ENCODE peak calls at places on chromosomes 7 and 10, in four cellular contexts. K, T, N and Y are unnamed samples. For H3K36me3, the result is how much of the 10 kb centered on the place peaks cover.

GRCh38 chr7:101859411-101860106 is 42.1 kb downstream of the CUX1 start:
- DNase-seq in K (no peak), T (no peak), N (no peak), Y (no peak)

GRCh38 chr10:128985036-128985435 is 482.0 kb upstream of the MGMT start:
- DNase-seq in K (no peak), T (no peak), N (no peak), Y (no peak)

GRCh38 chr7:104130726-104131125 is 77.1 kb downstream of the ORC5 start:
- DNase-seq in K (no peak), T (no peak), N (no peak), Y (no peak)

GRCh38 chr10:32207544-32207943 is 139.4 kb downstream of the EPC1 start:
- DNase-seq in K (peak), T (no peak), N (peak), Y (peak)

GRCh38 chr10:62463364-62463763 is 89.2 kb downstream of the ZNF365 start:
- DNase-seq in K (no peak), T (no peak), N (no peak), Y (no peak)

GRCh38 chr10:17386616-17387075 is 67.7 kb downstream of the ST8SIA6 start:
- DNase-seq in K (peak), T (no peak), N (no peak), Y (peak)

GRCh38 chr10:123356101-123356500 is 201.9 kb downstream of the BUB3 start:
- DNase-seq in K (no peak), T (no peak), N (no peak), Y (no peak)

GRCh38 chr7:33853361-33854062 is 51.8 kb upstream of the BMPER start:
- DNase-seq in K (no peak), T (no peak), N (no peak), Y (no peak)

GRCh38 chr7:35749548-35749947 is 51.3 kb upstream of the SEPTIN7 start:
- DNase-seq in K (no peak), T (no peak), N (no peak), Y (no peak)

GRCh38 chr7:40850017-40850416 is 715.2 kb downstream of the SUGCT start:
- DNase-seq in K (no peak), T (no peak), N (no peak), Y (no peak)

GRCh38 chr7:145016068-145016467 is 180.2 kb upstream of the TPK1 start:
- DNase-seq in K (no peak), T (no peak), N (no peak), Y (peak)

GRCh38 chr7:438361-438760 is 81.3 kb downstream of the PDGFA start:
- DNase-seq in K (no peak), T (no peak), N (no peak), Y (no peak)

GRCh38 chr10:118968482-118968881 is 61.0 kb upstream of the NANOS1 start:
- DNase-seq in K (no peak), T (no peak), N (no peak), Y (no peak)

GRCh38 chr7:24339575-24339974 is 55.6 kb downstream of the NPY start:
- DNase-seq in K (no peak), T (no peak), N (no peak), Y (no peak)

GRCh38 chr7:94584113-94584512 is 71.8 kb downstream of the SGCE start:
- DNase-seq in K (no peak), T (no peak), N (peak), Y (no peak)

GRCh38 chr7:157397751-157398691 is 61.2 kb downstream of the DNAJB6 start:
- DNase-seq in K (peak), T (no peak), N (peak), Y (peak)

GRCh38 chr7:8536431-8536830 is 103.0 kb downstream of the NXPH1 start:
- DNase-seq in K (no peak), T (no peak), N (no peak), Y (peak)

GRCh38 chr10:131666091-131666490 is 234.7 kb upstream of the PPP2R2D start:
- DNase-seq in K (no peak), T (no peak), N (no peak), Y (no peak)

GRCh38 chr10:3898821-3899220 is 113.8 kb upstream of the KLF6 start:
- DNase-seq in K (no peak), T (no peak), N (peak), Y (no peak)

GRCh38 chr7:6437251-6437650 is 10.5 kb downstream of the DAGLB start:
- DNase-seq in K (no peak), T (no peak), N (peak), Y (no peak)

GRCh38 chr10:71847418-71847817 is 3.6 kb downstream of the PSAP start:
- DNase-seq in K (no peak), T (no peak), N (no peak), Y (no peak)

GRCh38 chr10:88702848-88703597 is 3.0 kb upstream of the LIPK start:
- DNase-seq in K (no peak), T (no peak), N (peak), Y (peak)
- TF ChIP-seq JUNB in K (no peak), T (no peak), N (no peak), Y (no peak)

GRCh38 chr7:140036224-140036651 is 26.5 kb downstream of the PARP12 start:
- DNase-seq in K (no peak), T (peak), N (no peak), Y (no peak)
- H3K36me3 ChIP-seq in K (under half), T (under half), N (under half), Y (under half)

DNA sequence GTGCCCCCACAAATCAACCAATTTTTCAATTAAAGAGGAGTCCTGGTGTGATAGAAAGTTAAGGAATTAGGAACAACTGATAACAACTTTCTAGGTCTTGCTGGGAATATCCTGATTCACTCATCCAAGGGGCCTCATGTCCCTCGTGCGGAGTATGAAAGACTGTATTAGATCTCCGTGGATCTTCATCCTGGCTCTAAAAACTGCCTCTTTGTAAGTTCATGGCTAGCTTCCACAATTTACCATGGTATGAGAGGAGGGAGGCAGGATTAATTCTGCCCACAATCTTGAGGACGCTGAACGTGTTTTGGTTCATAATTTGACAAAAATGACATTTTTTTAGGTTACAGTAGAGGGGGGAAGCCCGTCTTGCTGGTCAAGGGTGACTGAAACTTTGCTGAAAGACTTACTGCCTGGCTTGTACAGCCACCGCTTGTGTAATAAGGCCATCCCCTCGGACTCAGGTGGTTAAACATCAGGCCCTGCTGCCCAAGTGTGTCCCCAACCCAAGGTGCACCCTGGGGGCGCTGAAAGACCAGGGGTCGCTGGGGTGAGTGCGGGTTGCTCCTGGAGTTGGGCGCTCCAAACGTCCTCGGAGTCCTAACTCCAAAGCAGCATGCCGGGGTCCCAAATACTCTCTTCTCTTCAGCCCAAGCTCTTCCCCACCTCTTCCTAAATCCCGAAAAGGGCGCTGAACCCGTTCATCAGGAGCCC is 750 bp downstream of the HIBADH start:
- DNase-seq in K (peak), T (no peak), N (peak), Y (peak)
- TF ChIP-seq JUNB in K (no peak), T (no peak), N (no peak), Y (no peak)

DNA sequence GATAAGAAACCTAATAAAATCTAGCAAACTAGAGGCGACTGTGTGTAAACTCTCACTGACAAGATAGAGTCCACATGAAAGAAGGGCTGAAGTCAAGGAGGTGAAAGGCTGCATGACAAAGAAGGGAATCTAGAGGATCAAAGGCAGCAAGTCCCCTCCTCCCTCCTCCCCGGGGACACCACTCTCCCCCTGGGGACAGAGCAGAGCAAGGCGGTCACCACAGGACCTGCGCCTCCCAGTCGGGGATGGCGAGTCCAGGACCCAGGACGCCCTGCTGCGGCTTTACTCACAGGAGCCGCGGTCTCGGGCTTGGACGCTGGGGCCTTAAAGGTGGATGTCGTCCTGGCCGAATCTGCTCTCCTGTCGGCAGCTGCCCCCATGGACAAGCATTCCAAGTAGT is 22.4 kb downstream of the BRI3 start:
- DNase-seq in K (no peak), T (no peak), N (no peak), Y (peak)
- H3K36me3 ChIP-seq in K (under half), T (under half), N (under half), Y (under half)

GRCh38 chr7:68038621-68039314 is 1042.1 kb downstream of the TYW1 start:
- DNase-seq in K (no peak), T (no peak), N (peak), Y (no peak)
- TF ChIP-seq JUNB in K (no peak), T (no peak), N (no peak), Y (no peak)

DNA sequence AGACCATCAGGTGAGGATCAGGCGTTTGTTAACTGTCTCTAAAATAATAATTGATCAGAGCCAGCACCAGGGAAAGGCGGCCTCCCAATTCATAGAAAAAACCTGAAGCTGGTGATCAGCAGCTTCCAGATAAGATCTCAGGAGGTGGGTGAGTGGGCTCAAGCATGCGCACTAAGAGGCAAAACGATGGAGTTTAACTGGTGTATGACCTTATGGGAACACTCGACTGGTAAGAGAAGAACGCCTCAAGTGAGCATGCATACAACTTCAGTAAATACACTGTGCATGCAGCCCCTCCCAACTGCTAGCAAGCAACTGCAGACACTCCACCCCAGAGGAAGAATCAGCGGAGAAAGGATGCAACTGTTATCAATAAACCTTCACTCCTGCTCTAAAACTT is 18.1 kb downstream of the RAPGEF5 start:
- DNase-seq in K (no peak), T (no peak), N (no peak), Y (no peak)
- H3K36me3 ChIP-seq in K (under half), T (under half), N (under half), Y (under half)

GRCh38 chr10:116263870-116264269 is 9.1 kb downstream of the GFRA1 start:
- DNase-seq in K (no peak), T (no peak), N (no peak), Y (no peak)
- TF ChIP-seq JUNB in K (no peak), T (no peak), N (no peak), Y (no peak)